ENCODE peak calls at places on chromosome 11, in nine cellular contexts. One of them, this sample, is unnamed.

GRCh38 chr11:842370-843002 is at the start of the genes POLR2L and TSPAN4:
- DNase-seq in AG09319: peak; percentile 74
- DNase-seq in RWPE1: peak; percentile 80
- DNase-seq in progenitor cell of endocrine pancreas: peak; percentile 77
- DNase-seq in brain microvascular endothelial cell: peak; percentile 71
- DNase-seq in GM12865: peak; percentile 96
- DNase-seq in heart left ventricle: peak; percentile 92
- DNase-seq in HepG2: peak; percentile 78
- DNase-seq in tibial nerve: peak; percentile 77
- DNase-seq in this sample: peak; percentile 83

GRCh38 chr11:2927493-2927800 is 1.8 kb downstream of the PHLDA2 start:
- DNase-seq in progenitor cell of endocrine pancreas: no peak
- DNase-seq in HepG2: no peak
- DNase-seq in brain microvascular endothelial cell: no peak
- DNase-seq in tibial nerve: no peak
- DNase-seq in GM12865: no peak
- DNase-seq in AG09319: no peak
- DNase-seq in heart left ventricle: no peak
- DNase-seq in RWPE1: no peak
- DNase-seq in this sample: no peak

GRCh38 chr11:46718155-46719019 is 626 bp upstream of the F2 start:
- DNase-seq in RWPE1: no peak
- DNase-seq in tibial nerve: no peak
- DNase-seq in heart left ventricle: no peak
- DNase-seq in GM12865: no peak
- DNase-seq in brain microvascular endothelial cell: no peak
- DNase-seq in progenitor cell of endocrine pancreas: no peak
- DNase-seq in AG09319: no peak
- DNase-seq in HepG2: peak; percentile 98
- DNase-seq in this sample: no peak

GRCh38 chr11:46348566-46348981 is 1.3 kb downstream of the DGKZ start:
- DNase-seq in RWPE1: no peak
- DNase-seq in tibial nerve: no peak
- DNase-seq in AG09319: no peak
- DNase-seq in HepG2: no peak
- DNase-seq in heart left ventricle: peak; percentile 51
- DNase-seq in progenitor cell of endocrine pancreas: no peak
- DNase-seq in brain microvascular endothelial cell: no peak
- DNase-seq in GM12865: no peak
- DNase-seq in this sample: no peak

GRCh38 chr11:8765294-8765693 is 82.7 kb downstream of the RPL27A start:
- DNase-seq in progenitor cell of endocrine pancreas: no peak
- DNase-seq in heart left ventricle: no peak
- DNase-seq in AG09319: no peak
- DNase-seq in HepG2: peak; percentile 49
- DNase-seq in GM12865: no peak
- DNase-seq in RWPE1: no peak
- DNase-seq in tibial nerve: no peak
- DNase-seq in brain microvascular endothelial cell: peak; percentile 57
- DNase-seq in this sample: peak; percentile 57

GRCh38 chr11:76664578-76665061 is 5.9 kb downstream of the LRRC32 start:
- DNase-seq in progenitor cell of endocrine pancreas: no peak
- DNase-seq in HepG2: no peak
- DNase-seq in tibial nerve: no peak
- DNase-seq in AG09319: no peak
- DNase-seq in heart left ventricle: peak; percentile 28
- DNase-seq in brain microvascular endothelial cell: no peak
- DNase-seq in RWPE1: no peak
- DNase-seq in GM12865: peak; percentile 36
- DNase-seq in this sample: no peak

GRCh38 chr11:20110908-20111669 is 49.2 kb downstream of the DBX1 start:
- DNase-seq in GM12865: peak; percentile 73
- DNase-seq in heart left ventricle: no peak
- DNase-seq in tibial nerve: no peak
- DNase-seq in brain microvascular endothelial cell: peak; percentile 73
- DNase-seq in RWPE1: peak; percentile 71
- DNase-seq in AG09319: no peak
- DNase-seq in progenitor cell of endocrine pancreas: peak; percentile 52
- DNase-seq in HepG2: peak; percentile 70
- DNase-seq in this sample: peak; percentile 97

GRCh38 chr11:37948258-37948657 is 1350.2 kb upstream of the RAG2 start:
- DNase-seq in progenitor cell of endocrine pancreas: no peak
- DNase-seq in brain microvascular endothelial cell: no peak
- DNase-seq in RWPE1: no peak
- DNase-seq in AG09319: no peak
- DNase-seq in tibial nerve: no peak
- DNase-seq in HepG2: no peak
- DNase-seq in GM12865: no peak
- DNase-seq in heart left ventricle: no peak
- DNase-seq in this sample: no peak

GRCh38 chr11:17197431-17197898 is 10.3 kb downstream of the PIK3C2A start:
- DNase-seq in GM12865: no peak
- DNase-seq in progenitor cell of endocrine pancreas: no peak
- DNase-seq in tibial nerve: no peak
- DNase-seq in heart left ventricle: no peak
- DNase-seq in RWPE1: peak; percentile 44
- DNase-seq in HepG2: peak; percentile 93
- DNase-seq in AG09319: no peak
- DNase-seq in brain microvascular endothelial cell: no peak
- DNase-seq in this sample: peak; percentile 36

GRCh38 chr11:27209562-27210005 is 153.4 kb downstream of the CCDC34 start:
- DNase-seq in GM12865: peak; percentile 53
- DNase-seq in brain microvascular endothelial cell: peak; percentile 95
- DNase-seq in AG09319: no peak
- DNase-seq in HepG2: peak; percentile 80
- DNase-seq in progenitor cell of endocrine pancreas: no peak
- DNase-seq in heart left ventricle: peak; percentile 76
- DNase-seq in tibial nerve: no peak
- DNase-seq in RWPE1: peak; percentile 87
- DNase-seq in this sample: peak; percentile 97

GRCh38 chr11:64810271-64810890 is at the start of gene MEN1:
- DNase-seq in GM12865: peak; percentile 95
- DNase-seq in HepG2: peak; percentile 95
- DNase-seq in tibial nerve: peak; percentile 93
- DNase-seq in RWPE1: peak; percentile 94
- DNase-seq in brain microvascular endothelial cell: peak; percentile 97
- DNase-seq in progenitor cell of endocrine pancreas: peak; percentile 93
- DNase-seq in heart left ventricle: peak; percentile 98
- DNase-seq in AG09319: peak; percentile 82
- DNase-seq in this sample: peak; percentile 92

GRCh38 chr11:122791411-122791810 is 46.9 kb upstream of the CRTAM start:
- DNase-seq in RWPE1: no peak
- DNase-seq in progenitor cell of endocrine pancreas: no peak
- DNase-seq in GM12865: no peak
- DNase-seq in HepG2: no peak
- DNase-seq in heart left ventricle: no peak
- DNase-seq in brain microvascular endothelial cell: no peak
- DNase-seq in AG09319: no peak
- DNase-seq in tibial nerve: no peak
- DNase-seq in this sample: peak; percentile 77

GRCh38 chr11:76744186-76745058 is 38.7 kb upstream of the TSKU start:
- DNase-seq in AG09319: no peak
- DNase-seq in heart left ventricle: no peak
- DNase-seq in RWPE1: no peak
- DNase-seq in tibial nerve: no peak
- DNase-seq in progenitor cell of endocrine pancreas: no peak
- DNase-seq in GM12865: no peak
- DNase-seq in HepG2: no peak
- DNase-seq in brain microvascular endothelial cell: peak; percentile 12
- DNase-seq in this sample: peak; percentile 57

GRCh38 chr11:36379653-36380052 is 83.6 kb downstream of the PRR5L start:
- DNase-seq in GM12865: no peak
- DNase-seq in brain microvascular endothelial cell: no peak
- DNase-seq in progenitor cell of endocrine pancreas: no peak
- DNase-seq in heart left ventricle: no peak
- DNase-seq in HepG2: no peak
- DNase-seq in tibial nerve: no peak
- DNase-seq in AG09319: no peak
- DNase-seq in RWPE1: no peak
- DNase-seq in this sample: no peak

GRCh38 chr11:17405232-17406005 is 17.0 kb upstream of the KCNJ11 start:
- DNase-seq in GM12865: peak; percentile 52
- DNase-seq in heart left ventricle: peak; percentile 93
- DNase-seq in brain microvascular endothelial cell: peak; percentile 35
- DNase-seq in AG09319: peak; percentile 14
- DNase-seq in HepG2: peak; percentile 37
- DNase-seq in progenitor cell of endocrine pancreas: no peak
- DNase-seq in tibial nerve: no peak
- DNase-seq in RWPE1: no peak
- DNase-seq in this sample: peak; percentile 54

GRCh38 chr11:126348806-126349582 is 6.5 kb upstream of the ST3GAL4 start:
- DNase-seq in HepG2: no peak
- DNase-seq in GM12865: no peak
- DNase-seq in RWPE1: no peak
- DNase-seq in AG09319: no peak
- DNase-seq in brain microvascular endothelial cell: no peak
- DNase-seq in tibial nerve: no peak
- DNase-seq in heart left ventricle: peak; percentile 63
- DNase-seq in progenitor cell of endocrine pancreas: no peak
- DNase-seq in this sample: peak; percentile 74

GRCh38 chr11:19879309-19880087 is 166.9 kb downstream of the NAV2 start:
- DNase-seq in heart left ventricle: peak; percentile 67
- DNase-seq in progenitor cell of endocrine pancreas: no peak
- DNase-seq in RWPE1: no peak
- DNase-seq in tibial nerve: no peak
- DNase-seq in AG09319: no peak
- DNase-seq in GM12865: no peak
- DNase-seq in brain microvascular endothelial cell: no peak
- DNase-seq in HepG2: no peak
- DNase-seq in this sample: no peak

GRCh38 chr11:27701262-27702105 is 1.2 kb upstream of the BDNF start:
- DNase-seq in HepG2: no peak
- DNase-seq in brain microvascular endothelial cell: peak; percentile 82
- DNase-seq in heart left ventricle: peak; percentile 57
- DNase-seq in GM12865: peak; percentile 36
- DNase-seq in RWPE1: peak; percentile 29
- DNase-seq in progenitor cell of endocrine pancreas: no peak
- DNase-seq in AG09319: peak; percentile 63
- DNase-seq in tibial nerve: no peak
- DNase-seq in this sample: peak; percentile 46

GRCh38 chr11:7971846-7972245 is 6.6 kb upstream of the NLRP10 start:
- DNase-seq in HepG2: no peak
- DNase-seq in RWPE1: no peak
- DNase-seq in tibial nerve: no peak
- DNase-seq in progenitor cell of endocrine pancreas: no peak
- DNase-seq in brain microvascular endothelial cell: no peak
- DNase-seq in heart left ventricle: no peak
- DNase-seq in GM12865: no peak
- DNase-seq in AG09319: no peak
- DNase-seq in this sample: peak; percentile 28

GRCh38 chr11:417652-418342 is 3.0 kb upstream of the SIGIRR start:
- DNase-seq in GM12865: no peak
- DNase-seq in progenitor cell of endocrine pancreas: no peak
- DNase-seq in AG09319: no peak
- DNase-seq in RWPE1: no peak
- DNase-seq in heart left ventricle: peak; percentile 26
- DNase-seq in brain microvascular endothelial cell: no peak
- DNase-seq in tibial nerve: no peak
- DNase-seq in HepG2: no peak
- DNase-seq in this sample: no peak

GRCh38 chr11:8095831-8096522 is 15.0 kb downstream of the TUB start:
- DNase-seq in progenitor cell of endocrine pancreas: no peak
- DNase-seq in GM12865: no peak
- DNase-seq in brain microvascular endothelial cell: no peak
- DNase-seq in HepG2: no peak
- DNase-seq in heart left ventricle: no peak
- DNase-seq in tibial nerve: no peak
- DNase-seq in RWPE1: no peak
- DNase-seq in AG09319: no peak
- DNase-seq in this sample: no peak

DNA sequence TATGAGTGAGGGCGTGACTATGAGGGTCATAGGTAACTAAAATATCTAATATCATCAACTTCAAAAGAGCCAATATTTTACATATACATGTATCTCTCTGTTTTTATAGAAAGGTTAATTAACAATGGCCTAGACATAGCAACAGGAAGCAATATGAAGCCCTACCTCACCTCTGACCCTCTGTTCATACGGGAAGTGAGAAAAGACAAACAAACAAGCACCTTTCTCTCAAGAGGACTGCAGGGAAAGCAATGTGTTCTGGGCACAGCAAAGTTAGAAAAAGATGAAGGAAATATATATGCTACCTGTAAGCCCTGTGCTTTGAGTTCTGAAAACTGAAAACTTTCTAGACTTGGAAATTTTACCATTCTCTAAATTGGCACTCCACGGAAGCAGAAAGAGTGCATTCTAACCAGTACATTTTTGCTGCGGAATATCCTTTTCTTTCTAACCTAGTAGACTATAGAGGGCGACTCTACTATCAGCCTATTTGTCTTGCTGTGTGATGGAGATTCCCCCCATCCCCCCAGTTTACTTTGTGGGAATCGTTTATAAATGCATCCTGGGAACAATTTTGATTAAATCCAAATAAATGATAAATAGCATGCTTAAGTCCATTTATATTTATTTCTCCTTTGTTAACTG is 830.4 kb upstream of the FAT3 start:
- DNase-seq in progenitor cell of endocrine pancreas: no peak
- DNase-seq in brain microvascular endothelial cell: no peak
- DNase-seq in HepG2: peak; percentile 6
- DNase-seq in heart left ventricle: no peak
- DNase-seq in GM12865: no peak
- DNase-seq in tibial nerve: no peak
- DNase-seq in AG09319: no peak
- DNase-seq in RWPE1: no peak
- DNase-seq in this sample: no peak
- TF ChIP-seq CTCF in progenitor cell of endocrine pancreas: no peak
- TF ChIP-seq CTCF in brain microvascular endothelial cell: no peak
- TF ChIP-seq CTCF in HepG2: no peak
- TF ChIP-seq CTCF in heart left ventricle: no peak
- TF ChIP-seq CTCF in GM12865: no peak
- TF ChIP-seq CTCF in tibial nerve: no peak
- TF ChIP-seq CTCF in AG09319: no peak
- TF ChIP-seq CTCF in RWPE1: no peak
- TF ChIP-seq CTCF in this sample: no peak

GRCh38 chr11:111624602-111625001 is 22.4 kb downstream of the SIK2 start:
- DNase-seq in RWPE1: no peak
- DNase-seq in HepG2: peak; percentile 35
- DNase-seq in progenitor cell of endocrine pancreas: no peak
- DNase-seq in AG09319: no peak
- DNase-seq in brain microvascular endothelial cell: no peak
- DNase-seq in tibial nerve: no peak
- DNase-seq in heart left ventricle: no peak
- DNase-seq in GM12865: no peak
- DNase-seq in this sample: no peak
- TF ChIP-seq CTCF in RWPE1: no peak
- TF ChIP-seq CTCF in HepG2: no peak
- TF ChIP-seq CTCF in progenitor cell of endocrine pancreas: no peak
- TF ChIP-seq CTCF in AG09319: no peak
- TF ChIP-seq CTCF in brain microvascular endothelial cell: no peak
- TF ChIP-seq CTCF in tibial nerve: no peak
- TF ChIP-seq CTCF in heart left ventricle: no peak
- TF ChIP-seq CTCF in GM12865: no peak
- TF ChIP-seq CTCF in this sample: no peak

GRCh38 chr11:14334193-14334592 is 24.8 kb downstream of the RRAS2 start:
- DNase-seq in RWPE1: no peak
- DNase-seq in AG09319: no peak
- DNase-seq in tibial nerve: no peak
- DNase-seq in progenitor cell of endocrine pancreas: no peak
- DNase-seq in HepG2: no peak
- DNase-seq in GM12865: no peak
- DNase-seq in heart left ventricle: no peak
- DNase-seq in brain microvascular endothelial cell: no peak
- DNase-seq in this sample: no peak
- TF ChIP-seq CTCF in RWPE1: no peak
- TF ChIP-seq CTCF in AG09319: no peak
- TF ChIP-seq CTCF in tibial nerve: no peak
- TF ChIP-seq CTCF in progenitor cell of endocrine pancreas: no peak
- TF ChIP-seq CTCF in HepG2: no peak
- TF ChIP-seq CTCF in GM12865: no peak
- TF ChIP-seq CTCF in heart left ventricle: no peak
- TF ChIP-seq CTCF in brain microvascular endothelial cell: no peak
- TF ChIP-seq CTCF in this sample: no peak

GRCh38 chr11:12746593-12747097 is 72.4 kb downstream of the TEAD1 start:
- DNase-seq in HepG2: peak; percentile 29
- DNase-seq in progenitor cell of endocrine pancreas: peak; percentile 62
- DNase-seq in AG09319: peak; percentile 43
- DNase-seq in brain microvascular endothelial cell: peak; percentile 89
- DNase-seq in GM12865: peak; percentile 28
- DNase-seq in heart left ventricle: peak; percentile 82
- DNase-seq in RWPE1: peak; percentile 82
- DNase-seq in tibial nerve: no peak
- DNase-seq in this sample: peak; percentile 88
- TF ChIP-seq CTCF in HepG2: no peak
- TF ChIP-seq CTCF in progenitor cell of endocrine pancreas: peak; percentile 36
- TF ChIP-seq CTCF in AG09319: no peak
- TF ChIP-seq CTCF in brain microvascular endothelial cell: peak; percentile 36
- TF ChIP-seq CTCF in GM12865: no peak
- TF ChIP-seq CTCF in heart left ventricle: no peak
- TF ChIP-seq CTCF in RWPE1: no peak
- TF ChIP-seq CTCF in tibial nerve: no peak
- TF ChIP-seq CTCF in this sample: peak; percentile 9